ENCODE peak calls at places on chromosomes 16 and 17, in five cellular contexts. One of them, this sample, is unnamed.
A peak's percentile ranks its signal among the peaks of the same experiment; 100 is the strongest.

GRCh38 chr17:10557422-10557821 is 8.0 kb upstream of the MYH2 start:
- DNase-seq in NCI-H774: no peak
- DNase-seq in activated naive CD8-positive, alpha-beta T cell treated with anti-CD3 and anti-CD28 coated beads, Interleukin-2, amount 50 U/mL, for 24 hours: no peak
- DNase-seq in COR-L47: no peak
- DNase-seq in activated naive CD4-positive, alpha-beta T cell treated with anti-CD3 and anti-CD28 coated beads, Interleukin-2, amount 10 ng/mL, durations not matched to agents 7 days and 5 days: no peak
- DNase-seq in this sample: no peak

GRCh38 chr17:34727601-34728000 is 148.2 kb downstream of the TMEM132E start:
- DNase-seq in NCI-H774: no peak
- DNase-seq in activated naive CD8-positive, alpha-beta T cell treated with anti-CD3 and anti-CD28 coated beads, Interleukin-2, amount 50 U/mL, for 24 hours: no peak
- DNase-seq in COR-L47: no peak
- DNase-seq in activated naive CD4-positive, alpha-beta T cell treated with anti-CD3 and anti-CD28 coated beads, Interleukin-2, amount 10 ng/mL, durations not matched to agents 7 days and 5 days: no peak
- DNase-seq in this sample: no peak

GRCh38 chr17:26818736-26819135 is 475.2 kb upstream of the WSB1 start:
- DNase-seq in NCI-H774: no peak
- DNase-seq in activated naive CD8-positive, alpha-beta T cell treated with anti-CD3 and anti-CD28 coated beads, Interleukin-2, amount 50 U/mL, for 24 hours: no peak
- DNase-seq in COR-L47: no peak
- DNase-seq in activated naive CD4-positive, alpha-beta T cell treated with anti-CD3 and anti-CD28 coated beads, Interleukin-2, amount 10 ng/mL, durations not matched to agents 7 days and 5 days: no peak
- DNase-seq in this sample: no peak

GRCh38 chr17:79892457-79893236 is 53.4 kb upstream of the CBX4 start:
- DNase-seq in NCI-H774: peak; percentile 70
- DNase-seq in activated naive CD8-positive, alpha-beta T cell treated with anti-CD3 and anti-CD28 coated beads, Interleukin-2, amount 50 U/mL, for 24 hours: no peak
- DNase-seq in COR-L47: peak; percentile 62
- DNase-seq in activated naive CD4-positive, alpha-beta T cell treated with anti-CD3 and anti-CD28 coated beads, Interleukin-2, amount 10 ng/mL, durations not matched to agents 7 days and 5 days: no peak
- DNase-seq in this sample: peak; percentile 78

GRCh38 chr17:43517161-43517560 is 29.0 kb downstream of the ETV4 start:
- DNase-seq in NCI-H774: no peak
- DNase-seq in activated naive CD8-positive, alpha-beta T cell treated with anti-CD3 and anti-CD28 coated beads, Interleukin-2, amount 50 U/mL, for 24 hours: no peak
- DNase-seq in COR-L47: no peak
- DNase-seq in activated naive CD4-positive, alpha-beta T cell treated with anti-CD3 and anti-CD28 coated beads, Interleukin-2, amount 10 ng/mL, durations not matched to agents 7 days and 5 days: no peak
- DNase-seq in this sample: no peak

GRCh38 chr16:26856271-26856670 is 210.5 kb upstream of the C16orf82 start:
- DNase-seq in NCI-H774: no peak
- DNase-seq in activated naive CD8-positive, alpha-beta T cell treated with anti-CD3 and anti-CD28 coated beads, Interleukin-2, amount 50 U/mL, for 24 hours: no peak
- DNase-seq in COR-L47: no peak
- DNase-seq in activated naive CD4-positive, alpha-beta T cell treated with anti-CD3 and anti-CD28 coated beads, Interleukin-2, amount 10 ng/mL, durations not matched to agents 7 days and 5 days: no peak
- DNase-seq in this sample: no peak

GRCh38 chr16:24253192-24253591 is 2.9 kb upstream of the CACNG3 start:
- DNase-seq in NCI-H774: peak; percentile 4
- DNase-seq in activated naive CD8-positive, alpha-beta T cell treated with anti-CD3 and anti-CD28 coated beads, Interleukin-2, amount 50 U/mL, for 24 hours: peak; percentile 18
- DNase-seq in COR-L47: peak; percentile 16
- DNase-seq in activated naive CD4-positive, alpha-beta T cell treated with anti-CD3 and anti-CD28 coated beads, Interleukin-2, amount 10 ng/mL, durations not matched to agents 7 days and 5 days: peak; percentile 40
- DNase-seq in this sample: peak; percentile 51

GRCh38 chr17:50443492-50444051 is 17.6 kb downstream of the ACSF2 start:
- DNase-seq in NCI-H774: no peak
- DNase-seq in activated naive CD8-positive, alpha-beta T cell treated with anti-CD3 and anti-CD28 coated beads, Interleukin-2, amount 50 U/mL, for 24 hours: no peak
- DNase-seq in COR-L47: no peak
- DNase-seq in activated naive CD4-positive, alpha-beta T cell treated with anti-CD3 and anti-CD28 coated beads, Interleukin-2, amount 10 ng/mL, durations not matched to agents 7 days and 5 days: no peak
- DNase-seq in this sample: no peak

GRCh38 chr17:3986270-3986938 is 22.2 kb upstream of the ATP2A3 start:
- DNase-seq in NCI-H774: no peak
- DNase-seq in activated naive CD8-positive, alpha-beta T cell treated with anti-CD3 and anti-CD28 coated beads, Interleukin-2, amount 50 U/mL, for 24 hours: no peak
- DNase-seq in COR-L47: no peak
- DNase-seq in activated naive CD4-positive, alpha-beta T cell treated with anti-CD3 and anti-CD28 coated beads, Interleukin-2, amount 10 ng/mL, durations not matched to agents 7 days and 5 days: peak; percentile 16
- DNase-seq in this sample: no peak

GRCh38 chr17:50037321-50038107 is 18.4 kb upstream of the ITGA3 start:
- DNase-seq in NCI-H774: peak; percentile 22
- DNase-seq in activated naive CD8-positive, alpha-beta T cell treated with anti-CD3 and anti-CD28 coated beads, Interleukin-2, amount 50 U/mL, for 24 hours: no peak
- DNase-seq in COR-L47: no peak
- DNase-seq in activated naive CD4-positive, alpha-beta T cell treated with anti-CD3 and anti-CD28 coated beads, Interleukin-2, amount 10 ng/mL, durations not matched to agents 7 days and 5 days: no peak
- DNase-seq in this sample: no peak

GRCh38 chr16:21150375-21151001 is at the start of gene DNAH3:
- DNase-seq in NCI-H774: no peak
- DNase-seq in activated naive CD8-positive, alpha-beta T cell treated with anti-CD3 and anti-CD28 coated beads, Interleukin-2, amount 50 U/mL, for 24 hours: no peak
- DNase-seq in COR-L47: peak; percentile 13
- DNase-seq in activated naive CD4-positive, alpha-beta T cell treated with anti-CD3 and anti-CD28 coated beads, Interleukin-2, amount 10 ng/mL, durations not matched to agents 7 days and 5 days: no peak
- DNase-seq in this sample: peak; percentile 76

GRCh38 chr17:35738519-35739133 is 7.2 kb downstream of the RASL10B start:
- DNase-seq in NCI-H774: no peak
- DNase-seq in activated naive CD8-positive, alpha-beta T cell treated with anti-CD3 and anti-CD28 coated beads, Interleukin-2, amount 50 U/mL, for 24 hours: no peak
- DNase-seq in COR-L47: no peak
- DNase-seq in activated naive CD4-positive, alpha-beta T cell treated with anti-CD3 and anti-CD28 coated beads, Interleukin-2, amount 10 ng/mL, durations not matched to agents 7 days and 5 days: no peak
- DNase-seq in this sample: no peak

GRCh38 chr16:64830653-64831052 is 291.2 kb downstream of the CDH11 start:
- DNase-seq in NCI-H774: no peak
- DNase-seq in activated naive CD8-positive, alpha-beta T cell treated with anti-CD3 and anti-CD28 coated beads, Interleukin-2, amount 50 U/mL, for 24 hours: no peak
- DNase-seq in COR-L47: no peak
- DNase-seq in activated naive CD4-positive, alpha-beta T cell treated with anti-CD3 and anti-CD28 coated beads, Interleukin-2, amount 10 ng/mL, durations not matched to agents 7 days and 5 days: no peak
- DNase-seq in this sample: no peak

GRCh38 chr17:57574040-57574513 is 171.0 kb downstream of the CCDC182 start:
- DNase-seq in NCI-H774: no peak
- DNase-seq in activated naive CD8-positive, alpha-beta T cell treated with anti-CD3 and anti-CD28 coated beads, Interleukin-2, amount 50 U/mL, for 24 hours: no peak
- DNase-seq in COR-L47: no peak
- DNase-seq in activated naive CD4-positive, alpha-beta T cell treated with anti-CD3 and anti-CD28 coated beads, Interleukin-2, amount 10 ng/mL, durations not matched to agents 7 days and 5 days: no peak
- DNase-seq in this sample: peak; percentile 44

GRCh38 chr17:45186955-45187354 is 25.3 kb downstream of the HEXIM2 start:
- DNase-seq in NCI-H774: no peak
- DNase-seq in activated naive CD8-positive, alpha-beta T cell treated with anti-CD3 and anti-CD28 coated beads, Interleukin-2, amount 50 U/mL, for 24 hours: no peak
- DNase-seq in COR-L47: no peak
- DNase-seq in activated naive CD4-positive, alpha-beta T cell treated with anti-CD3 and anti-CD28 coated beads, Interleukin-2, amount 10 ng/mL, durations not matched to agents 7 days and 5 days: no peak
- DNase-seq in this sample: no peak

GRCh38 chr16:54503436-54503835 is 216.8 kb upstream of the IRX3 start:
- DNase-seq in NCI-H774: no peak
- DNase-seq in activated naive CD8-positive, alpha-beta T cell treated with anti-CD3 and anti-CD28 coated beads, Interleukin-2, amount 50 U/mL, for 24 hours: no peak
- DNase-seq in COR-L47: no peak
- DNase-seq in activated naive CD4-positive, alpha-beta T cell treated with anti-CD3 and anti-CD28 coated beads, Interleukin-2, amount 10 ng/mL, durations not matched to agents 7 days and 5 days: no peak
- DNase-seq in this sample: no peak

GRCh38 chr16:68835970-68836369 is 7.4 kb upstream of the TANGO6 start:
- DNase-seq in NCI-H774: no peak
- DNase-seq in activated naive CD8-positive, alpha-beta T cell treated with anti-CD3 and anti-CD28 coated beads, Interleukin-2, amount 50 U/mL, for 24 hours: no peak
- DNase-seq in COR-L47: no peak
- DNase-seq in activated naive CD4-positive, alpha-beta T cell treated with anti-CD3 and anti-CD28 coated beads, Interleukin-2, amount 10 ng/mL, durations not matched to agents 7 days and 5 days: no peak
- DNase-seq in this sample: no peak

GRCh38 chr17:79162012-79162577 is 87.5 kb downstream of the ENGASE start:
- DNase-seq in NCI-H774: no peak
- DNase-seq in activated naive CD8-positive, alpha-beta T cell treated with anti-CD3 and anti-CD28 coated beads, Interleukin-2, amount 50 U/mL, for 24 hours: no peak
- DNase-seq in COR-L47: peak; percentile 49
- DNase-seq in activated naive CD4-positive, alpha-beta T cell treated with anti-CD3 and anti-CD28 coated beads, Interleukin-2, amount 10 ng/mL, durations not matched to agents 7 days and 5 days: no peak
- DNase-seq in this sample: no peak

GRCh38 chr16:65318138-65318537 is 196.3 kb upstream of the CDH11 start:
- DNase-seq in NCI-H774: no peak
- DNase-seq in activated naive CD8-positive, alpha-beta T cell treated with anti-CD3 and anti-CD28 coated beads, Interleukin-2, amount 50 U/mL, for 24 hours: no peak
- DNase-seq in COR-L47: no peak
- DNase-seq in activated naive CD4-positive, alpha-beta T cell treated with anti-CD3 and anti-CD28 coated beads, Interleukin-2, amount 10 ng/mL, durations not matched to agents 7 days and 5 days: no peak
- DNase-seq in this sample: no peak

GRCh38 chr17:13631541-13631940 is 29.8 kb upstream of the HS3ST3A1 start:
- DNase-seq in NCI-H774: no peak
- DNase-seq in activated naive CD8-positive, alpha-beta T cell treated with anti-CD3 and anti-CD28 coated beads, Interleukin-2, amount 50 U/mL, for 24 hours: no peak
- DNase-seq in COR-L47: no peak
- DNase-seq in activated naive CD4-positive, alpha-beta T cell treated with anti-CD3 and anti-CD28 coated beads, Interleukin-2, amount 10 ng/mL, durations not matched to agents 7 days and 5 days: no peak
- DNase-seq in this sample: no peak

GRCh38 chr17:80182118-80182844 is 12.5 kb downstream of the CARD14 start:
- DNase-seq in NCI-H774: no peak
- DNase-seq in activated naive CD8-positive, alpha-beta T cell treated with anti-CD3 and anti-CD28 coated beads, Interleukin-2, amount 50 U/mL, for 24 hours: no peak
- DNase-seq in COR-L47: no peak
- DNase-seq in activated naive CD4-positive, alpha-beta T cell treated with anti-CD3 and anti-CD28 coated beads, Interleukin-2, amount 10 ng/mL, durations not matched to agents 7 days and 5 days: no peak
- DNase-seq in this sample: no peak

GRCh38 chr17:49522329-49522890 is 27.3 kb downstream of the NGFR start:
- DNase-seq in NCI-H774: no peak
- DNase-seq in activated naive CD8-positive, alpha-beta T cell treated with anti-CD3 and anti-CD28 coated beads, Interleukin-2, amount 50 U/mL, for 24 hours: no peak
- DNase-seq in COR-L47: no peak
- DNase-seq in activated naive CD4-positive, alpha-beta T cell treated with anti-CD3 and anti-CD28 coated beads, Interleukin-2, amount 10 ng/mL, durations not matched to agents 7 days and 5 days: no peak
- DNase-seq in this sample: no peak

GRCh38 chr17:38921756-38922411 is 3.5 kb upstream of the LASP1NB start:
- DNase-seq in NCI-H774: no peak
- DNase-seq in activated naive CD8-positive, alpha-beta T cell treated with anti-CD3 and anti-CD28 coated beads, Interleukin-2, amount 50 U/mL, for 24 hours: no peak
- DNase-seq in COR-L47: no peak
- DNase-seq in activated naive CD4-positive, alpha-beta T cell treated with anti-CD3 and anti-CD28 coated beads, Interleukin-2, amount 10 ng/mL, durations not matched to agents 7 days and 5 days: peak; percentile 21
- DNase-seq in this sample: no peak

GRCh38 chr17:61196302-61196704 is 203.3 kb upstream of the TBX2 start:
- DNase-seq in NCI-H774: no peak
- DNase-seq in activated naive CD8-positive, alpha-beta T cell treated with anti-CD3 and anti-CD28 coated beads, Interleukin-2, amount 50 U/mL, for 24 hours: no peak
- DNase-seq in COR-L47: no peak
- DNase-seq in activated naive CD4-positive, alpha-beta T cell treated with anti-CD3 and anti-CD28 coated beads, Interleukin-2, amount 10 ng/mL, durations not matched to agents 7 days and 5 days: no peak
- DNase-seq in this sample: no peak

GRCh38 chr17:78342438-78343098 is 17.3 kb downstream of the SOCS3 start:
- DNase-seq in NCI-H774: no peak
- DNase-seq in activated naive CD8-positive, alpha-beta T cell treated with anti-CD3 and anti-CD28 coated beads, Interleukin-2, amount 50 U/mL, for 24 hours: no peak
- DNase-seq in COR-L47: no peak
- DNase-seq in activated naive CD4-positive, alpha-beta T cell treated with anti-CD3 and anti-CD28 coated beads, Interleukin-2, amount 10 ng/mL, durations not matched to agents 7 days and 5 days: no peak
- DNase-seq in this sample: no peak